ENCODE peak calls at places on chromosomes 4 and X, in six cellular contexts. E, F, G, Z, O and P are unnamed samples. For H3K4me1, the result is how much of the 10 kb centered on the place peaks cover.

GRCh38 chr4:37381040-37381668 is 136.6 kb downstream of the NWD2 start:
- DNase-seq in E (no peak), F (no peak), G (no peak), Z (no peak), O (no peak), P (no peak)

GRCh38 chr4:134278675-134279074 is 77.1 kb upstream of the PABPC4L start:
- DNase-seq in E (no peak), F (no peak), G (no peak), Z (no peak), O (no peak), P (no peak)

GRCh38 chr4:151184523-151185458 is 85.4 kb downstream of the RPS3A start:
- DNase-seq in E (no peak), F (no peak), G (no peak), Z (no peak), O (no peak), P (no peak)

GRCh38 chrX:39808471-39808917 is 289.3 kb downstream of the BCOR start:
- DNase-seq in E (no peak), F (peak), G (no peak), Z (no peak), O (peak), P (no peak)

GRCh38 chr4:73593631-73594241 is 26.5 kb downstream of the RASSF6 start:
- DNase-seq in E (no peak), F (no peak), G (no peak), Z (no peak), O (no peak), P (peak)

GRCh38 chr4:66465111-66465510 is 794.8 kb upstream of the EPHA5 start:
- DNase-seq in E (no peak), F (no peak), G (no peak), Z (no peak), O (no peak), P (no peak)

GRCh38 chrX:46326161-46326560 is 219.1 kb downstream of the ZNF674 start:
- DNase-seq in E (no peak), F (no peak), G (no peak), Z (peak), O (no peak), P (peak)

GRCh38 chrX:16171039-16171438 is 3.8 kb downstream of the MAGEB17 start:
- DNase-seq in E (no peak), F (no peak), G (no peak), Z (no peak), O (no peak), P (no peak)

GRCh38 chr4:38511702-38512101 is 152.3 kb upstream of the KLF3 start:
- DNase-seq in E (no peak), F (no peak), G (no peak), Z (no peak), O (no peak), P (no peak)

GRCh38 chr4:108512615-108513505 is 107.5 kb upstream of the RPL34 start:
- DNase-seq in E (no peak), F (peak), G (peak), Z (peak), O (no peak), P (peak)

GRCh38 chr4:3685081-3685645 is 81.0 kb upstream of the ADRA2C start:
- DNase-seq in E (peak), F (no peak), G (no peak), Z (no peak), O (peak), P (no peak)

GRCh38 chr4:82691431-82691830 is 107.2 kb downstream of the SCD5 start:
- DNase-seq in E (no peak), F (no peak), G (no peak), Z (no peak), O (no peak), P (no peak)

GRCh38 chr4:154612472-154613414 is at the start of gene FGG:
- DNase-seq in E (no peak), F (no peak), G (no peak), Z (no peak), O (no peak), P (no peak)

GRCh38 chr4:6032249-6033244 is 14.3 kb upstream of the C4orf50 start:
- DNase-seq in E (no peak), F (no peak), G (no peak), Z (no peak), O (no peak), P (no peak)

GRCh38 chr4:163367651-163368050 is 24.0 kb downstream of the NPY5R start:
- DNase-seq in E (no peak), F (no peak), G (no peak), Z (no peak), O (no peak), P (no peak)

GRCh38 chr4:48343531-48343930 is 2.2 kb downstream of the SLAIN2 start:
- DNase-seq in E (no peak), F (no peak), G (no peak), Z (no peak), O (no peak), P (peak)

GRCh38 chr4:48345542-48345941 is 4.2 kb downstream of the SLAIN2 start:
- DNase-seq in E (no peak), F (no peak), G (no peak), Z (no peak), O (no peak), P (no peak)

GRCh38 chr4:48346594-48346993 is 5.3 kb downstream of the SLAIN2 start:
- DNase-seq in E (no peak), F (no peak), G (no peak), Z (no peak), O (no peak), P (no peak)

GRCh38 chr4:48350871-48351270 is 9.5 kb downstream of the SLAIN2 start:
- DNase-seq in E (no peak), F (no peak), G (no peak), Z (no peak), O (no peak), P (no peak)

GRCh38 chr4:48347282-48347921 is 6.1 kb downstream of the SLAIN2 start:
- DNase-seq in E (no peak), F (no peak), G (no peak), Z (no peak), O (no peak), P (no peak)
- H3K4me1 ChIP-seq in E (under half), F (under half), G (under half), Z (under half), O (under half), P (under half)

GRCh38 chr4:1293531-1293941 is 3.8 kb downstream of the MAEA start:
- DNase-seq in E (no peak), F (no peak), G (no peak), Z (no peak), O (no peak), P (no peak)
- H3K4me1 ChIP-seq in E (under half), F (under half), G (under half), Z (under half), O (under half), P (under half)

DNA sequence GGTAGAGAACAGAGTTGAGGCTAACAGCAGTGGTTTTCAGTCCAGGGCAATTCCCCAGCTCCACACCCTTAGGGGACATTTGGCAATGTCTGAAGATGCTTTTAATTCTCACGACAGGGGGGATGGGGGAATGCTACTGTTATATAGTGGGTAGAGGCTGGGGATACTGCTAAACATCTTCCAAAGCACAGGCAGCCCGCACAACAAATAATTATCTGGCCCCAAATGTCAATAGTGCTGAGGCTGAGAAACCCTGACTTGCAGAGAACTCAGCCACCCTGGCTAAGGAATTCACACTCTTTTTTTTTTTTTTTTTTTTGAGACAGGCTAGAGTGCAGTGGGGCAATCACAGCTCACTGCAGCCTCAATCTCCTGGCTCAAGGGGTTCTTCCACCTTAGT is 60.6 kb downstream of the POLR2B start:
- DNase-seq in E (no peak), F (no peak), G (no peak), Z (no peak), O (no peak), P (peak)
- H3K4me1 ChIP-seq in E (under half), F (under half), G (under half), Z (under half), O (under half), P (under half)

GRCh38 chr4:57095956-57096355 is 14.2 kb downstream of the IGFBP7 start:
- DNase-seq in E (no peak), F (no peak), G (no peak), Z (no peak), O (no peak), P (no peak)
- H3K4me1 ChIP-seq in E (under half), F (under half), G (under half), Z (under half), O (under half), P (under half)

GRCh38 chr4:168845897-168846296 is 164.2 kb downstream of the CBR4 start:
- DNase-seq in E (no peak), F (no peak), G (no peak), Z (no peak), O (no peak), P (no peak)

GRCh38 chr4:168846414-168846813 is 163.6 kb downstream of the CBR4 start:
- DNase-seq in E (no peak), F (no peak), G (no peak), Z (no peak), O (no peak), P (no peak)

GRCh38 chr4:168850016-168850415 is 160.0 kb downstream of the CBR4 start:
- DNase-seq in E (no peak), F (no peak), G (peak), Z (no peak), O (no peak), P (peak)

GRCh38 chr4:168848112-168848511 is 161.9 kb downstream of the CBR4 start:
- DNase-seq in E (no peak), F (no peak), G (peak), Z (peak), O (no peak), P (no peak)

GRCh38 chr4:168848977-168849687 is 160.9 kb downstream of the CBR4 start:
- DNase-seq in E (no peak), F (no peak), G (no peak), Z (peak), O (no peak), P (peak)
- H3K4me1 ChIP-seq in E (under half), F (under half), G (half or more), Z (under half), O (under half), P (under half)

GRCh38 chr4:182286035-182286434 is 42.8 kb downstream of the TENM3 start:
- DNase-seq in E (no peak), F (no peak), G (no peak), Z (no peak), O (no peak), P (peak)

GRCh38 chr4:182289809-182290208 is 46.6 kb downstream of the TENM3 start:
- DNase-seq in E (no peak), F (no peak), G (no peak), Z (no peak), O (no peak), P (no peak)

GRCh38 chr4:182286936-182287335 is 43.7 kb downstream of the TENM3 start:
- DNase-seq in E (no peak), F (no peak), G (no peak), Z (no peak), O (no peak), P (no peak)

GRCh38 chr4:182291597-182291996 is 48.4 kb downstream of the TENM3 start:
- DNase-seq in E (no peak), F (no peak), G (no peak), Z (no peak), O (no peak), P (no peak)

GRCh38 chr4:182288534-182288933 is 45.3 kb downstream of the TENM3 start:
- DNase-seq in E (no peak), F (no peak), G (no peak), Z (no peak), O (no peak), P (no peak)
- H3K4me1 ChIP-seq in E (under half), F (under half), G (under half), Z (under half), O (under half), P (under half)